ENCODE peak calls at places on chromosomes 1 and 21, in four cellular contexts. One of them, this sample, is unnamed.

GRCh38 chr1:228182296-228183030 is 16.9 kb downstream of the IBA57 start:
- DNase-seq in NCI-H1930: no peak
- DNase-seq in uterus: no peak
- DNase-seq in CD4-positive, alpha-beta T cell: no peak
- DNase-seq in this sample: no peak

GRCh38 chr1:90174246-90174645 is 179.3 kb downstream of the ZNF326 start:
- DNase-seq in NCI-H1930: no peak
- DNase-seq in uterus: no peak
- DNase-seq in CD4-positive, alpha-beta T cell: no peak
- DNase-seq in this sample: no peak

GRCh38 chr1:248268178-248268577 is 9.6 kb downstream of the OR2T33 start:
- DNase-seq in NCI-H1930: no peak
- DNase-seq in uterus: no peak
- DNase-seq in CD4-positive, alpha-beta T cell: no peak
- DNase-seq in this sample: no peak

GRCh38 chr1:221394011-221394544 is 347.8 kb downstream of the DUSP10 start:
- DNase-seq in NCI-H1930: no peak
- DNase-seq in uterus: no peak
- DNase-seq in CD4-positive, alpha-beta T cell: no peak
- DNase-seq in this sample: peak; percentile 50

GRCh38 chr21:15483138-15483780 is 246.5 kb upstream of the USP25 start:
- DNase-seq in NCI-H1930: peak; percentile 50
- DNase-seq in uterus: peak; percentile 84
- DNase-seq in CD4-positive, alpha-beta T cell: peak; percentile 69
- DNase-seq in this sample: peak; percentile 13

GRCh38 chr1:29444782-29445325 is 208.5 kb downstream of the PTPRU start:
- DNase-seq in NCI-H1930: no peak
- DNase-seq in uterus: no peak
- DNase-seq in CD4-positive, alpha-beta T cell: no peak
- DNase-seq in this sample: no peak

GRCh38 chr21:33586927-33587326 is 1.6 kb downstream of the DONSON start:
- DNase-seq in NCI-H1930: no peak
- DNase-seq in uterus: no peak
- DNase-seq in CD4-positive, alpha-beta T cell: no peak
- DNase-seq in this sample: no peak

GRCh38 chr1:16998589-16998988 is 13.1 kb downstream of the ATP13A2 start:
- DNase-seq in NCI-H1930: no peak
- DNase-seq in uterus: no peak
- DNase-seq in CD4-positive, alpha-beta T cell: no peak
- DNase-seq in this sample: no peak

GRCh38 chr1:3857791-3858129 is 484 bp downstream of the DFFB start:
- DNase-seq in NCI-H1930: no peak
- DNase-seq in uterus: no peak
- DNase-seq in CD4-positive, alpha-beta T cell: no peak
- DNase-seq in this sample: no peak

GRCh38 chr1:98102369-98103030 is 181.7 kb upstream of the DPYD start:
- DNase-seq in NCI-H1930: no peak
- DNase-seq in uterus: no peak
- DNase-seq in CD4-positive, alpha-beta T cell: no peak
- DNase-seq in this sample: no peak

GRCh38 chr1:67626495-67627235 is 58.3 kb upstream of the GADD45A start:
- DNase-seq in NCI-H1930: no peak
- DNase-seq in uterus: no peak
- DNase-seq in CD4-positive, alpha-beta T cell: no peak
- DNase-seq in this sample: no peak

GRCh38 chr21:14877581-14878228 is 187.1 kb downstream of the NRIP1 start:
- DNase-seq in NCI-H1930: no peak
- DNase-seq in uterus: no peak
- DNase-seq in CD4-positive, alpha-beta T cell: no peak
- DNase-seq in this sample: no peak

GRCh38 chr1:31987231-31987630 is 26.4 kb upstream of the KHDRBS1 start:
- DNase-seq in NCI-H1930: no peak
- DNase-seq in uterus: no peak
- DNase-seq in CD4-positive, alpha-beta T cell: no peak
- DNase-seq in this sample: no peak

GRCh38 chr1:11132571-11133293 is 33.1 kb upstream of the EXOSC10 start:
- DNase-seq in NCI-H1930: no peak
- DNase-seq in uterus: no peak
- DNase-seq in CD4-positive, alpha-beta T cell: no peak
- DNase-seq in this sample: no peak

GRCh38 chr1:24898909-24899439 is 31.1 kb downstream of the RUNX3 start:
- DNase-seq in NCI-H1930: no peak
- DNase-seq in uterus: no peak
- DNase-seq in CD4-positive, alpha-beta T cell: no peak
- DNase-seq in this sample: no peak

GRCh38 chr1:19484793-19485361 is 462 bp downstream of the CAPZB start:
- DNase-seq in NCI-H1930: no peak
- DNase-seq in uterus: no peak
- DNase-seq in CD4-positive, alpha-beta T cell: no peak
- DNase-seq in this sample: no peak